ENCODE peak calls at places on chromosomes 11 and 22, in four cellular contexts. R is GM12878, X is K562, G is HepG2. S is an unnamed sample.

GRCh38 chr11:11998091-11998781 is 10.2 kb downstream of the DKK3 start:
- DNase-seq in R (peak), X (no peak), G (no peak), S (peak)

GRCh38 chr11:849951-850776 is 7.5 kb downstream of the TSPAN4 start:
- DNase-seq in R (no peak), X (no peak), G (no peak), S (no peak)

GRCh38 chr11:103619480-103619879 is 417.0 kb upstream of the DDI1 start:
- DNase-seq in R (no peak), X (no peak), G (no peak), S (no peak)

GRCh38 chr11:109978895-109979294 is 114.3 kb upstream of the ZC3H12C start:
- DNase-seq in R (no peak), X (no peak), G (no peak), S (no peak)

GRCh38 chr11:121018746-121019145 is 5.2 kb upstream of the TBCEL start:
- DNase-seq in R (no peak), X (no peak), G (no peak), S (no peak)

GRCh38 chr11:110896358-110896757 is 184.1 kb upstream of the ARHGAP20 start:
- DNase-seq in R (no peak), X (no peak), G (no peak), S (no peak)

GRCh38 chr22:20526628-20527355 is 19.4 kb downstream of the MED15 start:
- DNase-seq in R (no peak), X (no peak), G (no peak), S (no peak)

GRCh38 chr22:50305393-50305657 is 2.1 kb downstream of the PLXNB2 start:
- DNase-seq in R (no peak), X (no peak), G (no peak), S (no peak)

GRCh38 chr11:67640021-67640757 is 626 bp upstream of the TBX10 start:
- DNase-seq in R (no peak), X (peak), G (peak), S (peak)

GRCh38 chr11:124865181-124865901 is at the start of gene ROBO3:
- DNase-seq in R (no peak), X (no peak), G (no peak), S (no peak)

GRCh38 chr22:19962909-19963806 is 21.5 kb upstream of the TXNRD2 start:
- DNase-seq in R (no peak), X (no peak), G (peak), S (no peak)

GRCh38 chr22:20316844-20317401 is 2.9 kb downstream of the DGCR6L start:
- DNase-seq in R (no peak), X (no peak), G (no peak), S (no peak)

GRCh38 chr22:35777335-35777975 is 59.8 kb downstream of the APOL5 start:
- DNase-seq in R (no peak), X (no peak), G (no peak), S (no peak)

GRCh38 chr11:17214338-17214737 is 6.6 kb upstream of the PIK3C2A start:
- DNase-seq in R (no peak), X (no peak), G (no peak), S (no peak)

GRCh38 chr11:94140154-94140655 is 11.6 kb downstream of the PANX1 start:
- DNase-seq in R (no peak), X (no peak), G (no peak), S (no peak)

GRCh38 chr11:82996966-82997606 is 74.6 kb downstream of the RAB30 start:
- DNase-seq in R (peak), X (no peak), G (no peak), S (no peak)

GRCh38 chr11:13215157-13215556 is 62.4 kb upstream of the BMAL1 start:
- DNase-seq in R (no peak), X (no peak), G (no peak), S (peak)

GRCh38 chr11:75428301-75428724 is 4.7 kb downstream of the KLHL35 start:
- DNase-seq in R (no peak), X (peak), G (peak), S (no peak)

GRCh38 chr22:37229805-37230672 is 14.0 kb downstream of the RAC2 start:
- DNase-seq in R (peak), X (peak), G (no peak), S (no peak)

GRCh38 chr11:18669211-18669593 is 29.4 kb upstream of the TMEM86A start:
- DNase-seq in R (no peak), X (no peak), G (no peak), S (no peak)

GRCh38 chr11:131656179-131656838 is 285.9 kb downstream of the NTM start:
- DNase-seq in R (no peak), X (no peak), G (no peak), S (no peak)

DNA sequence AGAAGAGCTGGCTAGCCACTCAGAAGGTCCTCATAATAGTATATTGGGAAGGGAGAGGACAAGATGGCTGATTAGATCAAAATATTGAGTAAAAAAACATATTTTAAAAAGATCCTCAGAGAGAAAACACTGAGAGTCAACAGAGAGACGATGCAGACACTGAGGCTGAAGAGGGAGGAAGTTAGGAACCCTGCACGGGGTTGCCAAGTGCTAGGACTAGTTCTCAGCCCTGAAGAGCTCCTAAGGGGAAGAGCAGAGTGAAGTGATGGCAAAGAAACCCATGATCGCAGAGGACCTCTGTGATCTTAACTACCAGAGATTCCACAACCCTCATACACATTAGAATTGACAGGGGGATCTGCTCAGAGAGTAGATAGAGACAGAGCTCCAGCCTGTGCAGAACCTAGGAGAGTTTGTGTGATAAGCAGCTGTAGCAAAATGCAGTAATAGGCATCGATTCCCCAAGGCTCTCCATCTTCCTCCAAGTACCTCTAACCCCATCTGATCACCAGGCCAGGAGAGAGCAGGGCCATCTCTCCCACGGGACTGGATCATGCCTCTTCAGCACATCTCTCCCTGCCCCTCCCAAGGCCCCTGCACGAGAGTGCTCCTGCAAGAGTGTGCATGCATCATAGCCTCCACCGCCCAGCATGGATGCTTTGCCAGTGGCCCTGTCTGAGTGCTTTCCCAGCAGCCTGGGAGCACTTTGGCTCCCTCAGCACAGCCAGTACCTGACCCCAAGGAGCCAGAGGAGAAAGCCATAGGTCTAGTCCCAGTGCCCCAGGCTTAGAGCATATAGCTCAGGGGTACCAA is 41.2 kb upstream of the ARL14EP start:
- DNase-seq in R (no peak), X (no peak), G (no peak), S (no peak)
- TF ChIP-seq JUNB in R (no peak), X (no peak), G (no peak), S (no peak)

GRCh38 chr22:49213731-49214352 is 613.8 kb downstream of the BRD1 start:
- DNase-seq in R (no peak), X (no peak), G (no peak), S (no peak)

GRCh38 chr22:49212002-49212401 is 615.7 kb downstream of the BRD1 start:
- DNase-seq in R (no peak), X (no peak), G (no peak), S (no peak)

GRCh38 chr22:49211176-49211575 is 616.5 kb downstream of the BRD1 start:
- DNase-seq in R (no peak), X (no peak), G (no peak), S (no peak)

GRCh38 chr22:49210606-49211005 is 617.1 kb downstream of the BRD1 start:
- DNase-seq in R (no peak), X (no peak), G (no peak), S (no peak)

GRCh38 chr22:49212466-49212865 is 615.2 kb downstream of the BRD1 start:
- DNase-seq in R (no peak), X (no peak), G (no peak), S (no peak)
- TF ChIP-seq CEBPB in R (no peak), X (no peak), G (no peak), S (no peak)

GRCh38 chr22:21768435-21768834 is 32.8 kb upstream of the YPEL1 start:
- DNase-seq in R (no peak), X (no peak), G (no peak), S (no peak)

GRCh38 chr22:21765909-21766529 is 30.4 kb upstream of the YPEL1 start:
- DNase-seq in R (no peak), X (no peak), G (no peak), S (no peak)

GRCh38 chr22:21775061-21775460 is 39.5 kb upstream of the YPEL1 start:
- DNase-seq in R (no peak), X (peak), G (no peak), S (no peak)

GRCh38 chr22:21766933-21767462 is 31.4 kb upstream of the YPEL1 start:
- DNase-seq in R (no peak), X (no peak), G (no peak), S (no peak)

DNA sequence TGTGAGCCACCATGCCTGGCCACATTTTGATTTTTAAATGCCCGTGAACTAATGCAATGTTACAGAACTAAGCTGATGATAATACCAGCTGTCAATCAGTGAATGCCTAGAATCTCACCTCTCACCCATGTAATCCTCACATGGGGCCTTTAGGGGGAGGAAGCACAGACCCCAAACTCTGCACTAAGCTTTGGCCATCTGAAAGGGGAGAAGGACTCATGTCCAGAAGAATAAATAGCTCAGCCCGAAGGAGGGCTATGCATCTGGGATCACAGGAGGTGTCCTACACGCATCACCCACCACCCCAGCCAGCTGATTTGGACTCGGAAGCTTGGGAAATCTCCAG is 36.0 kb upstream of the YPEL1 start:
- DNase-seq in R (no peak), X (no peak), G (no peak), S (no peak)
- TF ChIP-seq JUNB in R (no peak), X (no peak), G (no peak), S (no peak)

GRCh38 chr22:44212936-44213335 is 32.2 kb downstream of the PARVG start:
- DNase-seq in R (no peak), X (peak), G (no peak), S (no peak)
- TF ChIP-seq CEBPB in R (no peak), X (no peak), G (no peak), S (no peak)

GRCh38 chr22:30246962-30247376 is 410 bp upstream of the LIF start:
- DNase-seq in R (no peak), X (no peak), G (no peak), S (no peak)

GRCh38 chr22:30247974-30248373 is 1.4 kb upstream of the LIF start:
- DNase-seq in R (no peak), X (no peak), G (no peak), S (no peak)

GRCh38 chr22:30245181-30245984 is 1.2 kb downstream of the LIF start:
- DNase-seq in R (no peak), X (no peak), G (peak), S (no peak)

GRCh38 chr22:30247561-30247960 is 1.0 kb upstream of the LIF start:
- DNase-seq in R (no peak), X (no peak), G (no peak), S (no peak)

DNA sequence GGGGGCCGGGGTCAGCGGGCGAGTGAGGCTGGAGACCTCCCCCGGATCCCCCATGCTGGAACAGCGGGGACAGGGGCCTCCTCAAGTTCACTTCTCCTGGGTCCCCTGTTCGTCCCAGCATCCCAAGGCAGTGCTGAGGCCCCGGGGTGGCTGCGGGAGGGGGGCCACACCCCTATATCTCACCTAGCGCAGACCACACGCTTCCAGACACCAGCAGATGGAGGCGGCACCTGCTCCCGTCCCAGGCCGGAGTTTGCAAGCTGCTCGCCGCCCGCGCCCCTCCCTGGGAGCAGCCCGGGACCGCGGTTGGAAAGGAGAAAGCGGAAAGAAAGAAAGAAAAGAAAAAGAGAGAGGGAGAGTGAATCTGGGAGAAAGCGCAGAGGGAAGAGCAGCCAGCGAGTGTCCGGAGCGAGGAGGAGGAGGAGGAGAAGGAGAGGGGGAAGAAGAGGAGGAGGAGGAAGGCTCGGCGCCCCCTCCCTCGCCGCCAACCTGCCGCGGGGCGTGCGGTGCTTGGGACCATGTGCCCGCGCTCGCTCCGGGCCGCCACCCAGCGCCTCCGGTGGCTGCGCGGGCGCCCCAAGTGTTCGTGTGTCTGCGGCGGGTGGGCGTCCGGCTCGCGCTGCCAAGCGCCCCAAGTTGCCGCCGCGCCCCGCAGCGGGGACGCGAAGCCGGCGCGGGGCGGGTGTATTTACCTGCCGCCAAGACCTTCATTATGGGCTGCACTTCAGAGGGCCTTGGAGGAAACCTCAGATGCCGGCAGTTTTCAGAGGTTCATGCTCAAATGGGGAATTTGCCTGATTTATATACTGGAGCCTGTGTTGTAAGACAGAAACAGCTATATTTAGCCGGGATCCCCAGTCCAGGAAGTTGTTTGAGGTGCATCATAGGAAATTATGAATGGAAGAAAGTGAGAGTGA is at the start of gene LIF:
- DNase-seq in R (no peak), X (peak), G (no peak), S (no peak)
- TF ChIP-seq JUNB in R (no peak), X (no peak), G (no peak), S (no peak)

GRCh38 chr22:41367680-41368542 is 13.8 kb upstream of the TEF start:
- DNase-seq in R (no peak), X (no peak), G (peak), S (no peak)

GRCh38 chr22:41368543-41368817 is 13.3 kb upstream of the TEF start:
- DNase-seq in R (no peak), X (no peak), G (no peak), S (no peak)

GRCh38 chr22:41367039-41367679 is 14.6 kb upstream of the TEF start:
- DNase-seq in R (no peak), X (peak), G (peak), S (peak)

GRCh38 chr22:41369837-41370236 is 11.9 kb upstream of the TEF start:
- DNase-seq in R (no peak), X (no peak), G (no peak), S (no peak)

DNA sequence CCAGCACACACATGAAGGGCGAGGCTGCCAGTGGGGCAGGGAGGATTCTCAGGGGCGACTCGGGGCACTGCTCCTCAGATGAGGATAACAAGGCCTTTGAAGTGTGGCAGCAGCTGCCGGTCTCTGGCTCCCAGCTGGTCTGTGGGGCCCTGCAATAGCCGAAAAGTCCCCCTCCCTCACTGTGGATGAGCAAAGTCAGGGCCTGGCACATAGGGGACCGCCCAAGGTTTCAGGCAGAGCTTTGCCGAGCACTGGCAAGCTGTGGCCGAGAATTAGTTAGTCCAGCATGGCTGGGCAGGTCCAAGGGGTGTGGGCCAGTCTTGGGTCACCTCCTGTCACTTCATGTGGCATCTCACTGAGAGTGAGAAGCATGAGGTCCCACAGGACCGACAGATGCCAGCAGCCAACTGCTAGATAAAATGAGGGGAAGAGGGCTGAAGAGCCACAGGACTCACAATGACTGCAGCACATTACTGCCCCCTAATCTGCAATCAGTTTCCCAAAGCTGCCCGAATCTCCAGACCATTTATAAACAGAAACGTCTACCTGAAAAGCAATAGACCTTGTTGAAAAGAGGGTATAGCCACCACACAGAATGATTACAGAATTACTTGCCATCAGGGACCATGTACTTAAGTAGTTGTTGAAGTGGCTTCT is 12.5 kb upstream of the TEF start:
- DNase-seq in R (no peak), X (no peak), G (no peak), S (no peak)
- TF ChIP-seq CEBPB in R (no peak), X (no peak), G (no peak), S (no peak)

GRCh38 chr11:126515501-126515900 is 160.0 kb downstream of the ST3GAL4 start:
- DNase-seq in R (no peak), X (no peak), G (no peak), S (no peak)

GRCh38 chr11:126512741-126513715 is 157.5 kb downstream of the ST3GAL4 start:
- DNase-seq in R (no peak), X (no peak), G (no peak), S (no peak)

GRCh38 chr11:126512251-126512650 is 156.8 kb downstream of the ST3GAL4 start:
- DNase-seq in R (no peak), X (no peak), G (no peak), S (no peak)

GRCh38 chr11:126511475-126512115 is 156.1 kb downstream of the ST3GAL4 start:
- DNase-seq in R (no peak), X (no peak), G (no peak), S (no peak)

GRCh38 chr11:126514061-126514713 is 158.7 kb downstream of the ST3GAL4 start:
- DNase-seq in R (no peak), X (no peak), G (no peak), S (no peak)
- TF ChIP-seq JUNB in R (no peak), X (no peak), G (no peak), S (no peak)

GRCh38 chr11:65277878-65278277 is 16.1 kb downstream of the POLA2 start:
- DNase-seq in R (no peak), X (no peak), G (no peak), S (no peak)

GRCh38 chr11:65280646-65281045 is 18.9 kb downstream of the POLA2 start:
- DNase-seq in R (no peak), X (no peak), G (no peak), S (no peak)

GRCh38 chr11:65275906-65276305 is 14.1 kb downstream of the POLA2 start:
- DNase-seq in R (no peak), X (no peak), G (peak), S (no peak)

GRCh38 chr11:65279713-65280459 is 18.1 kb downstream of the POLA2 start:
- DNase-seq in R (peak), X (no peak), G (peak), S (peak)

DNA sequence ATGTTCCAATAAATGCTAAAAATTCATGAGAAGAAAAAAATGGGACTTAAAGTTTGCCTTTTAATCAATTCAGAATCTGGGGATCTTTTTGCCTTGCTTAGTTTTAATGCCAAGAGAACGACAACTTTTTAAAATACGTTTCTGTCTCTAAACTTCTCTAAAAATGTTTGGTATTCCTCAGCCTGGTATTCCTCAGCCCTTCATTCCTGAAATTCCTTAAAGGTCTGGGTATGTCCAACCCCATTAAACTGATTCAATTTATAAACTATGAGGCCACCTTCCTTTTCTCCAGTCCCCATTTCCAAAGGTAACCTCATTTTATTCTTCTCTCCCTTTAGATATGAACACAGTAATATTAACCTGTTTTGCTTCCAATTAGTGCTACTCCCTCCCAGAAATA is 16.6 kb downstream of the POLA2 start:
- DNase-seq in R (no peak), X (no peak), G (no peak), S (no peak)
- TF ChIP-seq CEBPB in R (no peak), X (no peak), G (no peak), S (no peak)

S was measured in A549.